ENCODE peak calls at places on chromosomes 12 and 14, in eight cellular contexts. Y is testis, T is K562, X is IMR-90, N is body of pancreas, K is GM12878, M is tibial nerve, Q is Peyer's patch. A is an unnamed sample.

GRCh38 chr12:76967181-76967885 is 88.5 kb upstream of the CSRP2 start:
- DNase-seq in Y (no peak), T (no peak), X (no peak), N (no peak), K (no peak), M (no peak), Q (no peak), A (no peak)

GRCh38 chr12:55847033-55847432 is 4.3 kb upstream of the MMP19 start:
- DNase-seq in Y (no peak), T (no peak), X (peak), N (peak), K (no peak), M (no peak), Q (no peak), A (peak)

GRCh38 chr14:64992328-64992885 is 5.7 kb downstream of the FNTB start:
- DNase-seq in Y (no peak), T (no peak), X (no peak), N (no peak), K (no peak), M (no peak), Q (no peak), A (no peak)

GRCh38 chr12:70052931-70053497 is 190.2 kb upstream of the CNOT2 start:
- DNase-seq in Y (no peak), T (peak), X (peak), N (peak), K (no peak), M (no peak), Q (peak), A (no peak)

GRCh38 chr14:78754059-78754458 is 583.9 kb downstream of the NRXN3 start:
- DNase-seq in Y (no peak), T (no peak), X (no peak), N (no peak), K (no peak), M (no peak), Q (no peak), A (no peak)

GRCh38 chr12:39354955-39355354 is 88.0 kb downstream of the KIF21A start:
- DNase-seq in Y (no peak), T (peak), X (no peak), N (no peak), K (no peak), M (no peak), Q (no peak), A (no peak)

GRCh38 chr12:3600039-3600720 is 109.2 kb downstream of the PRMT8 start:
- DNase-seq in Y (peak), T (peak), X (no peak), N (no peak), K (no peak), M (no peak), Q (no peak), A (no peak)

GRCh38 chr14:30330452-30330851 is 228.5 kb upstream of the G2E3 start:
- DNase-seq in Y (no peak), T (peak), X (no peak), N (no peak), K (no peak), M (no peak), Q (no peak), A (no peak)

GRCh38 chr12:30000401-30000800 is 216.7 kb upstream of the TMTC1 start:
- DNase-seq in Y (no peak), T (no peak), X (no peak), N (no peak), K (no peak), M (no peak), Q (no peak), A (no peak)

GRCh38 chr14:68814376-68815287 is 21.8 kb upstream of the ZFP36L1 start:
- DNase-seq in Y (peak), T (peak), X (peak), N (peak), K (peak), M (peak), Q (peak), A (peak)

GRCh38 chr12:14614704-14615121 is 47.0 kb upstream of the PLBD1 start:
- DNase-seq in Y (no peak), T (no peak), X (no peak), N (peak), K (peak), M (no peak), Q (no peak), A (no peak)

GRCh38 chr12:92143280-92143679 is 2.4 kb downstream of the BTG1 start:
- DNase-seq in Y (no peak), T (no peak), X (no peak), N (no peak), K (no peak), M (no peak), Q (no peak), A (no peak)

GRCh38 chr12:46224401-46224800 is 44.4 kb downstream of the SLC38A1 start:
- DNase-seq in Y (no peak), T (no peak), X (peak), N (peak), K (no peak), M (peak), Q (no peak), A (peak)

GRCh38 chr12:48311313-48311712 is 39.4 kb downstream of the ZNF641 start:
- DNase-seq in Y (no peak), T (peak), X (no peak), N (no peak), K (no peak), M (no peak), Q (no peak), A (no peak)

GRCh38 chr12:116524311-116524710 is 34.9 kb upstream of the MAP1LC3B2 start:
- DNase-seq in Y (no peak), T (no peak), X (no peak), N (no peak), K (no peak), M (no peak), Q (no peak), A (no peak)

GRCh38 chr12:65556676-65557424 is 267.4 kb upstream of the HMGA2 start:
- DNase-seq in Y (peak), T (peak), X (peak), N (peak), K (peak), M (peak), Q (peak), A (peak)

GRCh38 chr12:116955382-116956021 is 44.8 kb downstream of the FBXW8 start:
- DNase-seq in Y (no peak), T (peak), X (peak), N (peak), K (no peak), M (no peak), Q (peak), A (no peak)

GRCh38 chr12:103547929-103548328 is 39.1 kb upstream of the STAB2 start:
- DNase-seq in Y (no peak), T (no peak), X (no peak), N (no peak), K (no peak), M (no peak), Q (no peak), A (no peak)

GRCh38 chr12:105931104-105931503 is 207.7 kb downstream of the NUAK1 start:
- DNase-seq in Y (no peak), T (no peak), X (no peak), N (no peak), K (no peak), M (no peak), Q (no peak), A (no peak)

GRCh38 chr12:28023156-28023887 is 50.8 kb upstream of the PTHLH start:
- DNase-seq in Y (no peak), T (no peak), X (peak), N (no peak), K (no peak), M (no peak), Q (no peak), A (no peak)

GRCh38 chr14:56812364-56813103 is 2.3 kb upstream of the OTX2 start:
- DNase-seq in Y (no peak), T (no peak), X (no peak), N (no peak), K (no peak), M (no peak), Q (no peak), A (no peak)

GRCh38 chr12:104197264-104197663 is 18.3 kb upstream of the TXNRD1 start:
- DNase-seq in Y (no peak), T (no peak), X (peak), N (no peak), K (no peak), M (no peak), Q (no peak), A (no peak)

GRCh38 chr14:95531473-95531872 is 3.4 kb upstream of the GLRX5 start:
- DNase-seq in Y (no peak), T (no peak), X (peak), N (no peak), K (no peak), M (no peak), Q (peak), A (no peak)

GRCh38 chr14:49769581-49770211 is 1.7 kb downstream of the KLHDC2 start:
- DNase-seq in Y (no peak), T (no peak), X (no peak), N (no peak), K (no peak), M (no peak), Q (no peak), A (no peak)

GRCh38 chr12:8030189-8030588 is 2.3 kb upstream of the FOXJ2 start:
- DNase-seq in Y (no peak), T (no peak), X (no peak), N (no peak), K (no peak), M (no peak), Q (no peak), A (no peak)

GRCh38 chr12:8034802-8035201 is 2.3 kb downstream of the FOXJ2 start:
- DNase-seq in Y (no peak), T (peak), X (no peak), N (no peak), K (no peak), M (no peak), Q (no peak), A (no peak)

GRCh38 chr12:8031872-8032241 is 659 bp upstream of the FOXJ2 start:
- DNase-seq in Y (no peak), T (no peak), X (no peak), N (no peak), K (no peak), M (no peak), Q (no peak), A (no peak)

GRCh38 chr12:8033153-8034044 is 883 bp downstream of the FOXJ2 start:
- DNase-seq in Y (peak), T (peak), X (peak), N (peak), K (no peak), M (peak), Q (peak), A (peak)

GRCh38 chr12:8032242-8033152 is at the start of gene FOXJ2:
- DNase-seq in Y (peak), T (peak), X (peak), N (peak), K (no peak), M (peak), Q (peak), A (peak)
- TF ChIP-seq POLR2A in Y (no peak), T (peak), X (peak), N (peak), K (peak), M (peak), Q (peak), A (no peak)

GRCh38 chr14:75141967-75142366 is 15.1 kb upstream of the NEK9 start:
- DNase-seq in Y (peak), T (peak), X (peak), N (peak), K (no peak), M (no peak), Q (no peak), A (no peak)
- TF ChIP-seq CTCF in Y (no peak), T (peak), X (peak), N (peak), K (peak), M (peak), Q (peak), A (peak)

GRCh38 chr12:122023339-122024131 is 1.9 kb downstream of the BCL7A start:
- DNase-seq in Y (peak), T (peak), X (peak), N (peak), K (no peak), M (no peak), Q (peak), A (peak)
- TF ChIP-seq POLR2A in Y (no peak), T (no peak), X (no peak), N (peak), K (no peak), M (no peak), Q (no peak), A (no peak)

GRCh38 chr12:93990832-93991748 is 157.3 kb upstream of the PLXNC1 start:
- DNase-seq in Y (peak), T (peak), X (peak), N (peak), K (no peak), M (no peak), Q (peak), A (peak)
- TF ChIP-seq CTCF in Y (peak), T (peak), X (peak), N (no peak), K (no peak), M (no peak), Q (peak), A (peak)

GRCh38 chr12:122421263-122421814 is 1.1 kb downstream of the CLIP1 start:
- DNase-seq in Y (peak), T (peak), X (peak), N (peak), K (no peak), M (peak), Q (peak), A (no peak)

GRCh38 chr12:122421815-122422737 is at the start of gene CLIP1:
- DNase-seq in Y (peak), T (peak), X (peak), N (peak), K (no peak), M (peak), Q (peak), A (peak)

GRCh38 chr12:122420471-122421262 is 1.8 kb downstream of the CLIP1 start:
- DNase-seq in Y (no peak), T (no peak), X (no peak), N (peak), K (no peak), M (no peak), Q (no peak), A (no peak)

GRCh38 chr12:122422769-122423257 is 344 bp upstream of the CLIP1 start:
- DNase-seq in Y (peak), T (peak), X (peak), N (peak), K (no peak), M (no peak), Q (peak), A (peak)

DNA sequence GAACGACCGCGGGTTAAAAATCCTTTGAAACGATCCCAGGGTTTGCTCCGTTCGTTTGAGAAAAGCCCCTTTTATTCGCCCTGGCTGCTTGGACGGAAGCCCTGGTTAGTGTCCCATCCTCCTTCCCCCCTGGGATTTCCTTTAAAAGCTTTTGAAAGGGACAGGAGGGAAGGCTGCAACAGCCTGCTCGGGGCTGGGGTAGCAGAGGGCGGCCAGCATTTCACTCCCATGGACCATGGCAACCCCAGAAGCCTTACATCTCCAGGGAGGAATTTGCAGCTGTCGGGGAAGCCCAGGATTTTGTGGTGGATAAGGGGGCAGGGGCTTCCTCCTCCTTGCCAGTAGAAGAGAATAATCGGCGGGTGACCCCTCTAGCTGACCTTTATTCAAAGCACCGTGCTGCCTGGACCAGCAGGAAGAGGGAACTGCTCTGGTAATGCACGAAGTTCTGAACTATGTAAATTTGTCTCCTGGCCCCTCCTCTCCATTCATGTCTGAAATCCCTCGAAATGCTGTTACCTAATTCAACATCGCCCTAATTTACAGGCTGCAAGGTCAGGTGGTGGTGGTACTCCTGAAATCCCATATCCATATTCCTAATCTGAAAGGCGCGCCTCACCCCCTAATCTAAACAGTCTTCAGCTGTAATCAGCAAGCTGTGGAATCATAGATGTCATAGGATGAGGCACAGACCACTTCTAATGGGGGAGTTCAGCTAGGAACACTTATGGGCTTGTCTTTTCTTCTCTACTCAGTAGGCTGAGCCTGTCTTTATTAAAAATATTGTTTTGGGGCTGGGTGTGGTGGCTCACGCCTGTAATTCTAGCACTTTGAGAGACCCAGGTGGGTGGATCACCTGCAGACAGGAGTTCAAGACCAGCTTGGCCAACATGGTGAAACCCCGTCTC is 1.0 kb upstream of the CLIP1 start:
- DNase-seq in Y (peak), T (peak), X (peak), N (peak), K (no peak), M (no peak), Q (peak), A (peak)
- TF ChIP-seq POLR2A in Y (no peak), T (peak), X (no peak), N (peak), K (no peak), M (no peak), Q (no peak), A (no peak)

GRCh38 chr14:63174760-63175191 is 29.5 kb upstream of the RHOJ start:
- DNase-seq in Y (peak), T (peak), X (peak), N (peak), K (no peak), M (no peak), Q (no peak), A (peak)
- TF ChIP-seq CTCF in Y (peak), T (peak), X (peak), N (peak), K (peak), M (peak), Q (peak), A (peak)

GRCh38 chr12:93972411-93973208 is 175.8 kb upstream of the PLXNC1 start:
- DNase-seq in Y (no peak), T (no peak), X (peak), N (no peak), K (no peak), M (no peak), Q (no peak), A (no peak)
- TF ChIP-seq POLR2A in Y (no peak), T (no peak), X (no peak), N (no peak), K (no peak), M (no peak), Q (no peak), A (no peak)

DNA sequence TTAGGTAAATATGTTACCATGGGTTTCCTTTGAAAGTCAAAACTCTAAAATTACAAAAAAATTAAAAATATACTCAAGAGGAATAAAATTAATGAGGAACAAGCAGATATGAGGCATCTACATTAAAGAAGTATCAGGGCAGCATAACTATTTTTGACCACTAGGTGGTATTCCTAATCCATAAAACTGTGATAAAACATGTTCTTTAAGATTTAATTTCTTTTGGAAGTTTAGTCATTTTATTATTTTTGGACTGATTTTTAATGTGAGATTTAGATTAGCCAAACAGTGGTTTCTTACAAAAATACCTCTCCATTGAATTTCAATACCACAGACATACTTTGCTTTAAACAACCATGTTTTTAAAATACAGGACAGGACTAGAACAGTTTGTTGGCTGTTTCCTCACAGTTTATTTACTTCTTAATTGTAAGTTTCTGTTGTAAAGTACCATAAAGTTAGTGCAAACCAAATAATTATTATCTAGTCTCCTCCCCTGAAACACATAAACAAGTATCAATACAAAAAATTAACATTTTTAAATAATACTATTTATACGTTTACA is 49.8 kb downstream of the NTS start:
- DNase-seq in Y (no peak), T (no peak), X (peak), N (no peak), K (no peak), M (no peak), Q (no peak), A (no peak)
- TF ChIP-seq CTCF in Y (peak), T (peak), X (peak), N (peak), K (peak), M (peak), Q (peak), A (peak)

GRCh38 chr12:130873825-130874224 is 2.0 kb downstream of the RAN start:
- DNase-seq in Y (no peak), T (no peak), X (no peak), N (no peak), K (no peak), M (no peak), Q (no peak), A (no peak)

GRCh38 chr12:130872179-130873096 is 572 bp downstream of the RAN start:
- DNase-seq in Y (peak), T (peak), X (no peak), N (peak), K (no peak), M (no peak), Q (peak), A (peak)

GRCh38 chr12:130870442-130871285 is 1.2 kb upstream of the RAN start:
- DNase-seq in Y (peak), T (peak), X (peak), N (peak), K (peak), M (peak), Q (peak), A (peak)

GRCh38 chr12:130873106-130873795 is 1.4 kb downstream of the RAN start:
- DNase-seq in Y (no peak), T (no peak), X (no peak), N (no peak), K (no peak), M (no peak), Q (no peak), A (no peak)

GRCh38 chr12:130871286-130872178 is at the start of gene RAN:
- DNase-seq in Y (peak), T (peak), X (peak), N (peak), K (peak), M (peak), Q (peak), A (peak)
- TF ChIP-seq POLR2A in Y (no peak), T (peak), X (peak), N (peak), K (peak), M (peak), Q (no peak), A (peak)

GRCh38 chr12:63752283-63752682 is 27.4 kb upstream of the RXYLT1 start:
- DNase-seq in Y (no peak), T (no peak), X (no peak), N (no peak), K (no peak), M (no peak), Q (no peak), A (no peak)

GRCh38 chr12:63753743-63754142 is 26.0 kb upstream of the RXYLT1 start:
- DNase-seq in Y (no peak), T (no peak), X (no peak), N (no peak), K (no peak), M (no peak), Q (no peak), A (no peak)
- TF ChIP-seq CTCF in Y (no peak), T (no peak), X (no peak), N (no peak), K (no peak), M (no peak), Q (no peak), A (no peak)

A was measured in heart left ventricle.